ENCODE peak calls at places on chromosome 11, in five cellular contexts. E is head of caudate nucleus; A is suprapubic skin; F is effector CD4-positive, alpha-beta T cell; Q is activated naive CD4-positive, alpha-beta T cell treated with anti-CD3 and anti-CD28 coated beads for 36 hours. W is an unnamed sample.

GRCh38 chr11:34308049-34308692 is 49.6 kb downstream of the ABTB2 start:
- DNase-seq in Q (peak), A (no peak), F (no peak), E (no peak), W (no peak)

GRCh38 chr11:65041206-65042035 is at the start of gene SAC3D1:
- DNase-seq in F (peak), E (no peak), Q (peak), A (no peak), W (peak)

GRCh38 chr11:19864141-19865120 is 151.8 kb downstream of the NAV2 start:
- DNase-seq in A (no peak), Q (no peak), F (no peak), E (no peak), W (no peak)

GRCh38 chr11:47724041-47724729 is 9.0 kb upstream of the AGBL2 start:
- DNase-seq in E (no peak), A (no peak), F (no peak), Q (no peak), W (no peak)

GRCh38 chr11:20077973-20078372 is 82.3 kb downstream of the DBX1 start:
- DNase-seq in A (no peak), Q (no peak), F (no peak), E (no peak), W (no peak)

GRCh38 chr11:61609970-61610347 is 29.1 kb upstream of the SYT7 start:
- DNase-seq in F (no peak), E (peak), Q (no peak), A (no peak), W (no peak)

GRCh38 chr11:68077617-68078592 is 39.1 kb downstream of the TCIRG1 start:
- DNase-seq in E (no peak), A (no peak), Q (no peak), F (no peak), W (no peak)

GRCh38 chr11:109486129-109486528 is 64.1 kb downstream of the C11orf87 start:
- DNase-seq in F (no peak), Q (no peak), A (no peak), E (no peak), W (no peak)

GRCh38 chr11:2325719-2326118 is 23.9 kb downstream of the TSPAN32 start:
- DNase-seq in E (no peak), Q (no peak), F (no peak), A (peak), W (no peak)

GRCh38 chr11:2581931-2582435 is 117.8 kb downstream of the KCNQ1OT1 start:
- DNase-seq in E (peak), F (peak), Q (peak), A (peak), W (peak)

GRCh38 chr11:69667619-69668604 is 7.2 kb downstream of the LTO1 start:
- DNase-seq in Q (no peak), A (no peak), E (no peak), F (no peak), W (no peak)

GRCh38 chr11:128291835-128292234 is 295.5 kb downstream of the ETS1 start:
- DNase-seq in Q (peak), F (peak), E (no peak), A (no peak), W (no peak)

GRCh38 chr11:2769409-2769778 is 69.6 kb upstream of the KCNQ1OT1 start:
- DNase-seq in A (peak), Q (no peak), E (no peak), F (no peak), W (peak)

GRCh38 chr11:32154275-32154674 is 63.4 kb downstream of the RCN1 start:
- DNase-seq in Q (peak), E (no peak), A (no peak), F (no peak), W (no peak)

GRCh38 chr11:117972589-117973445 is 13.4 kb upstream of the IL10RA start:
- DNase-seq in Q (no peak), F (no peak), A (no peak), E (no peak), W (no peak)

GRCh38 chr11:128621491-128622136 is 34.3 kb upstream of the ETS1 start:
- DNase-seq in A (no peak), E (no peak), Q (no peak), F (no peak), W (no peak)

GRCh38 chr11:79304599-79305212 is 136.1 kb downstream of the TENM4 start:
- DNase-seq in E (no peak), A (no peak), F (no peak), Q (no peak), W (no peak)

GRCh38 chr11:76579752-76580151 is 90.8 kb downstream of the LRRC32 start:
- DNase-seq in F (no peak), A (no peak), E (no peak), Q (no peak), W (no peak)

GRCh38 chr11:92882828-92883611 is 86.4 kb upstream of the MTNR1B start:
- DNase-seq in E (no peak), Q (no peak), A (no peak), F (no peak), W (peak)

GRCh38 chr11:134282121-134283045 is 6.2 kb downstream of the GLB1L3 start:
- DNase-seq in F (no peak), Q (no peak), E (no peak), A (no peak), W (no peak)

GRCh38 chr11:85718126-85718943 is 32.3 kb upstream of the CCDC89 start:
- DNase-seq in E (no peak), Q (no peak), F (no peak), A (no peak), W (no peak)

GRCh38 chr11:19244084-19244483 is 3.3 kb upstream of the E2F8 start:
- DNase-seq in A (no peak), Q (no peak), F (no peak), E (no peak), W (no peak)

GRCh38 chr11:5521540-5521939 is 5.0 kb upstream of the UBQLNL start:
- DNase-seq in E (no peak), A (no peak), Q (no peak), F (no peak), W (no peak)

GRCh38 chr11:94030059-94030458 is 8.9 kb downstream of the HEPHL1 start:
- DNase-seq in F (no peak), A (no peak), E (no peak), Q (no peak), W (no peak)

W was measured in chondrocyte.